ENCODE peak calls at places on chromosomes 12 and 14, in six cellular contexts. L is Karpas-422, R is mesenchymal stem cell, W is fibroblast of lung, M is mesendoderm, T is endothelial cell of umbilical vein. N is an unnamed sample. For H3K36me3 and H3K4me1, the result is how much of the 10 kb centered on the place peaks cover.

GRCh38 chr12:64124511-64125197 is 97.4 kb downstream of the KICS2 start:
- DNase-seq in R (peak), W (peak), M (no peak), L (no peak), T (no peak), N (no peak)

GRCh38 chr12:71664411-71665108 is 459 bp downstream of the THAP2 start:
- DNase-seq in M (no peak), T (no peak), W (peak), L (no peak), R (no peak), N (no peak)

GRCh38 chr14:61585598-61586538 is 109.4 kb upstream of the HIF1A start:
- DNase-seq in L (no peak), M (no peak), R (peak), T (peak), W (peak), N (peak)

GRCh38 chr14:55071870-55072640 is 20.6 kb downstream of the MAPK1IP1L start:
- DNase-seq in T (peak), R (peak), W (peak), M (no peak), L (peak), N (no peak)

GRCh38 chr12:81196595-81196994 is 118.7 kb downstream of the ACSS3 start:
- DNase-seq in T (no peak), M (no peak), R (no peak), W (no peak), L (no peak), N (no peak)

GRCh38 chr12:68559246-68559645 is 51.5 kb upstream of the RAP1B start:
- DNase-seq in M (no peak), R (no peak), L (no peak), W (peak), T (peak), N (no peak)

GRCh38 chr12:39294712-39295111 is 148.2 kb downstream of the KIF21A start:
- DNase-seq in R (no peak), T (no peak), W (no peak), M (peak), L (no peak), N (no peak)

GRCh38 chr14:71665157-71665556 is 267.1 kb upstream of the RGS6 start:
- DNase-seq in M (no peak), L (no peak), T (peak), W (peak), R (peak), N (no peak)

GRCh38 chr12:54688309-54689033 is 40.3 kb upstream of the DCD start:
- DNase-seq in T (no peak), L (no peak), R (no peak), M (no peak), W (no peak), N (no peak)

GRCh38 chr12:65776994-65777393 is 47.3 kb upstream of the HMGA2 start:
- DNase-seq in W (no peak), L (no peak), M (no peak), T (no peak), R (no peak), N (no peak)

GRCh38 chr12:6869049-6870021 is 2.0 kb downstream of the TPI1 start:
- DNase-seq in L (peak), W (peak), M (peak), T (peak), R (peak), N (peak)

GRCh38 chr14:64955297-64955696 is 12.8 kb upstream of the GPX2 start:
- DNase-seq in L (no peak), T (no peak), M (peak), W (no peak), R (no peak), N (no peak)

GRCh38 chr12:21526053-21526452 is at the start of gene SPX:
- DNase-seq in T (no peak), R (no peak), L (peak), W (no peak), M (no peak), N (no peak)

GRCh38 chr12:115303751-115304309 is 619.9 kb upstream of the TBX3 start:
- DNase-seq in R (peak), M (no peak), L (no peak), T (no peak), W (no peak), N (no peak)

GRCh38 chr12:70360218-70360617 is 5.9 kb upstream of the KCNMB4 start:
- DNase-seq in T (no peak), W (no peak), R (no peak), L (peak), M (no peak), N (no peak)

GRCh38 chr14:61468063-61468825 is 146.9 kb downstream of the PRKCH start:
- DNase-seq in R (no peak), W (no peak), M (no peak), L (no peak), T (no peak), N (peak)

GRCh38 chr12:31033681-31034080 is 40.0 kb upstream of the DDX11 start:
- DNase-seq in R (no peak), M (no peak), L (no peak), W (peak), T (no peak), N (no peak)

GRCh38 chr12:114392909-114393308 is 13.0 kb downstream of the TBX5 start:
- DNase-seq in W (no peak), T (no peak), M (no peak), R (no peak), L (no peak), N (no peak)

GRCh38 chr12:1918081-1918874 is at the start of gene CACNA2D4:
- DNase-seq in R (no peak), W (no peak), M (no peak), T (no peak), L (no peak), N (peak)

GRCh38 chr12:51622564-51622963 is 31.5 kb downstream of the SCN8A start:
- DNase-seq in T (no peak), L (no peak), R (peak), M (peak), W (peak), N (no peak)

GRCh38 chr12:19404232-19404880 is 34.9 kb upstream of the AEBP2 start:
- DNase-seq in T (no peak), W (no peak), R (no peak), M (no peak), L (no peak), N (no peak)

GRCh38 chr12:119068129-119068856 is 87.0 kb downstream of the SRRM4 start:
- DNase-seq in W (no peak), R (no peak), T (no peak), L (no peak), M (no peak), N (no peak)

GRCh38 chr14:20679907-20680306 is 4.5 kb upstream of the RNASE4 start:
- DNase-seq in L (no peak), M (peak), T (peak), W (no peak), R (peak), N (peak)

GRCh38 chr14:100880271-100881101 is 23.0 kb downstream of the RTL1 start:
- DNase-seq in T (no peak), W (no peak), M (no peak), R (no peak), L (no peak), N (no peak)

GRCh38 chr14:100881211-100882025 is 22.1 kb downstream of the RTL1 start:
- DNase-seq in T (no peak), R (no peak), M (no peak), W (no peak), L (no peak), N (no peak)

GRCh38 chr14:100882991-100883788 is 20.3 kb downstream of the RTL1 start:
- DNase-seq in M (no peak), R (no peak), L (no peak), W (no peak), T (no peak), N (no peak)

GRCh38 chr14:100883789-100884101 is 19.8 kb downstream of the RTL1 start:
- DNase-seq in M (no peak), W (no peak), R (no peak), L (no peak), T (no peak), N (no peak)

DNA sequence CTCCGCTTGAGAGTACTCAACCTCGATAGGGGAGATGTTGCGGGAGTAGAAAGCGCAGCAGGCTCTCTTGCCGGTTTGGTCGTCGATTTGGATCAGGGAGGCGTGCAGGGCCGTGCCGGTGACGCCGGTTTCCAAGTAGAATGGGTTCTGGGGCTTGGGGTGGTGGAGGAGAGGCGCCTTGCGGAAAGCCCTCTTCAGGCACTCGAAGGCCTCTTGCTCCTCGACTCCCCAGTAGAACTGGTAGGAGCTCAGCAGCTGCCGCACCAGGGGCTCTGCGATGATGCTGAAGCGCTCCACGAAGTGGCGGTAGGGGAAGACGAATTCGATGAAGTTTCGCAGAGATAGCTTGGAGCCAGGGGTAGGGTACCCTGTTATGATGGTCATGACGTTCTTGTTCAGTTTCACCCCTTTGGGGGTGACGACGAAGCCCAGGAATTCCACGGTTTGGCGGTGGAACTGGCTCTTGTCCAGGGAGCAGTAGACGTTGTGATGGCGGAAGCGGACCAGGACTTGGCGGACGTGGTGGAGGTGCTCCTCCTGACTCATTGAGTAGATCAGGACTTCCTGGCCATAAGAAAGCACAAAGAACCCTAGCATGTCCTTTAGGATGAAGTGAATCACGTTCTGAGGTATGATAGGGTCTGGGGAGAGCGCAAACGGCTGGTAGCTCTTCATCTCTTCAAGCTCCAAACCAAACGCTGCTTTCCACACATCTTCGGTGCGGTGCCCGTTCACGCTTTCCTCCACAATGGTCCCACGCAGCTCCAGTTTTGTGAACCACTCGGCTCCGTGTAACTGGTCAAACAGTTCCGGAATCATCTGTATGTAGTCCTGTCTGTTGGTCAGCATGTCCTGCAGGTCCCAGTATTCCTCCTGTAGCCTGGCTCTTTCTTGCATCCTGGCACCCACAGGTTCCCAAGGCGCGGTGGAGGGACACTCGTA is 21.2 kb downstream of the RTL1 start:
- DNase-seq in T (no peak), W (no peak), L (no peak), R (no peak), M (no peak), N (no peak)
- H3K36me3 ChIP-seq in T (under half), W (under half), L (under half), R (half or more), M (under half), N (under half)

GRCh38 chr12:132711169-132711843 is 664 bp downstream of the PGAM5 start:
- DNase-seq in W (peak), T (peak), L (peak), R (peak), M (peak), N (no peak)

GRCh38 chr12:132710062-132710421 is 600 bp upstream of the PGAM5 start:
- DNase-seq in T (no peak), W (no peak), M (no peak), L (no peak), R (no peak), N (peak)

GRCh38 chr12:132710422-132711168 is at the start of gene PGAM5:
- DNase-seq in T (peak), R (peak), L (peak), W (peak), M (peak), N (peak)

GRCh38 chr12:132715874-132716273 is 5.2 kb downstream of the PGAM5 start:
- DNase-seq in T (no peak), W (no peak), L (no peak), M (no peak), R (no peak), N (no peak)

DNA sequence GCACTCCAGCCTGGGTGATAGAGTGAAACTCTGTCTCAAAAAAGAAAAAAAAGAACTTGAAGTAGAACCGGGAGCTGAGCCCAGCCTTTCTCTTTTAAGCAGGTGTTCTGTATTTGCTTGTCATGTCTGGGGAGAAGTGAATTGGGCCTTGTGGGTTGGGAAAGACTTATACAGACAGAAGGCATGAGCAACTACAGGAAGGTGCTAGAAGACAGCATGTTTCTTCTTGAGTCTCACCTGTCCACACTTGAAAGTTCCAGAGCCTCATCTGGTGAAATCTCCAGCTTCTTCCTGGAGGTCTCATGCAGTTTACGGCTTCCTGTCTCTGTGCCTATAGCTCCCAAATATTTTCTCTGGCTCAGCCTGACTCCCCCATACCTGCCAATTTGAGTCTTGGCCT is 2.5 kb downstream of the PGAM5 start:
- DNase-seq in R (no peak), M (no peak), T (no peak), L (no peak), W (no peak), N (no peak)
- H3K9ac ChIP-seq in R (no peak), M (no peak), T (no peak), L (no peak), W (no peak), N (no peak)

GRCh38 chr14:95509512-95509911 is 6.9 kb downstream of the SYNE3 start:
- DNase-seq in T (no peak), W (no peak), R (no peak), M (no peak), L (no peak), N (no peak)
- H3K4me1 ChIP-seq in T (under half), W (under half), R (under half), M (under half), L (under half), N (under half)

DNA sequence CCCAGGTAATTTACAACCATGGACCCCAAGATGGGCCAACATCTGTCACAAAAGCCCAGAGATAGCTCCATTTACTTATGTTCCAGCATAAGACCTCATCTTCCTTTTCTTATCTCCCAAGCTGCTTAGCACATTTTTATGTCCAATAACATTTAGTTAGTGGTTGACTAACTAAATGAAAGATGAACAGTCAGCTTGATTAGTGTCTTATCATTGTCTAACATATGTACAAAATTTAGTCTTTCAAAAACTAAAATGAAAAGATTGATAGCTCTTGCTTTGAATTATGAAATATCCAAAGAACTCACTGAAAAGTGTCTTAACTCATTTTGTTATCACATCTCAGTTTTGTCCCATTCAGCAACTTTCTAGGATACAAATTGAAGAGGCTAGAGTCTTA is 163.1 kb upstream of the EGLN3 start:
- DNase-seq in L (no peak), M (no peak), R (no peak), W (no peak), T (no peak), N (no peak)
- H3K36me3 ChIP-seq in L (under half), M (under half), R (under half), W (under half), T (under half), N (under half)

GRCh38 chr12:48198985-48199384 is 4.1 kb downstream of the OR10AD1 start:
- DNase-seq in W (no peak), T (no peak), M (no peak), R (no peak), L (no peak), N (no peak)
- H3K9ac ChIP-seq in W (no peak), T (peak), M (no peak), R (peak), L (no peak), N (peak)

GRCh38 chr12:109475121-109475520 is 2.0 kb downstream of the KCTD10 start:
- DNase-seq in M (no peak), R (no peak), W (no peak), T (no peak), L (no peak), N (no peak)
- H3K4me1 ChIP-seq in M (under half), R (under half), W (under half), T (under half), L (under half), N (under half)

DNA sequence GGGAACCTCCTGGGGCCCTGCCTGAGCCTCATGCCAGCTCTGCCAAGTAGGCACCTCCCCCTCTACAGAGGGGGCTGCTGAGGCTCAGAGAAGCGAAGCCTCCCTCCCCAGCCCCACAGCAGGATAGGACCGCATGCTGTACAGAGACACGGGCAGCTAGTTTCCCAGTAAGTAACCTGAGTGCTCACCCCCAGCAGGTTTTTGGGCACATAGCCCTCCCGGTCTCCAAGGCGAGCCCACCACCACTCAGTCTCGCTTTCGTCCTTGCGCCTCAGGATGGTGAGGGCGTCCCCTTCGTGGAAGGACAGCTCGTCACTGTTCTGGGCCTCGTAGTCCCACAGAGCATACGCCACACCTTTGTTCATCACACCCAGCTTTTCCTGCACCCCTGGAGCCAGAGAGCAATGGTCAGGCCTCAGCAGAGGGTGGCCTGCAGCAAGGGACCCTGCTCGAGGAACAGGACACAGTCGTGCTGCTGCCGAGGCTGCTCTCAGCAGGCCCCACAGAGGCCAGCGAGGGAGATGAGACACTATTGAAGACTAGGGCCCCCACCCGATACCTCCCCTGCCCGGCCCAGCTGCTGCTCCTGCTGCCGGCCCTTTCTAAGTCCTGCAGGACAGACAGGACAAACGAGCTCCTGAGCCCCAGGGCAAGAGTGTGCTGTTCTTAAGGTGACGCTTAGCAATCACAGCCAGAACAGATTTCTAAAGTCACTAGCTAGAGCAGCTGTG is 20.4 kb downstream of the ZFYVE21 start:
- DNase-seq in R (no peak), T (no peak), M (no peak), L (no peak), W (no peak), N (no peak)
- H3K36me3 ChIP-seq in R (under half), T (under half), M (under half), L (under half), W (under half), N (under half)

GRCh38 chr12:122147514-122148290 is 26.3 kb downstream of the IL31 start:
- DNase-seq in R (no peak), W (no peak), L (no peak), M (no peak), T (no peak), N (no peak)

GRCh38 chr12:122148657-122149056 is 25.4 kb downstream of the IL31 start:
- DNase-seq in R (no peak), W (peak), M (no peak), T (no peak), L (no peak), N (no peak)

GRCh38 chr12:122152754-122153153 is 21.3 kb downstream of the IL31 start:
- DNase-seq in W (no peak), T (no peak), R (no peak), M (no peak), L (no peak), N (no peak)

GRCh38 chr12:122145505-122146330 is 28.3 kb downstream of the IL31 start:
- DNase-seq in W (no peak), R (no peak), M (no peak), T (no peak), L (no peak), N (no peak)

DNA sequence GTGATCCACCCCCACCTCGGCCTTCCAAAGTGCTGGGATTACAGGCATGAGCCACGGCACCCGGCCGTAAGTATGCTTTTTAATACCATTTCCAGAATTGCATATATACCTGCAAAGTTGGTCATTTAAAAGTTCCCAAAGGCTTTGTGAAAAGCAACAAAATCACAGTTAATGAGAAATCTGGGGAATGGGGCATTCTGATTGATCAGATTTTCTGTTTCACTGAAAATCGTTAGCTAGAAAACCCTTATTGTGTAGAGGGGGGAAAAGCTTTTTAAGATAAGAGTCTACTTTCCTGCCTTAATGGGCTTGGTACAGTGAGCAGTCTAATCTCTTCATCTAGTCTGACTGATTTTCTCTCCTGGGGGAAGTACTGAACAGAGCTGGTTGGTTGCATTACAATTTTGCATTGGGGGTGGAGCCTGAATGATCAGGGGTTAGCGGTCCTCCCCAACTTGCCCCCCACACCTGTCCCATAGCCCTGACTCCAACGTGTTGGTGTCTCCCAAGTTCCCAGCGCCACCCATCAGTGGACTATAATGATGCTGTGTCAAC is 23.8 kb downstream of the IL31 start:
- DNase-seq in M (no peak), R (no peak), T (no peak), L (no peak), W (no peak), N (no peak)
- H3K9ac ChIP-seq in M (no peak), R (no peak), T (no peak), L (no peak), W (no peak), N (no peak)